ENCODE peak calls at places on chromosomes 4 and X, in five cellular contexts. D is PC-9, F is AG04450, S is lower lobe of right lung, C is cardiac muscle cell. Y is an unnamed sample. For H3K9me3, the result is how much of the 10 kb centered on the place peaks cover.

GRCh38 chr4:103201254-103201653 is 3.1 kb upstream of the CENPE start:
- DNase-seq in F (no peak), D (no peak), S (no peak), C (no peak), Y (no peak)

GRCh38 chrX:133555796-133556458 is 140.6 kb upstream of the GPC4 start:
- DNase-seq in D (no peak), F (no peak), S (no peak), C (no peak), Y (no peak)

GRCh38 chr4:8349664-8350225 is 80.2 kb downstream of the HTRA3 start:
- DNase-seq in D (no peak), F (no peak), S (no peak), C (no peak), Y (no peak)

GRCh38 chr4:168304744-168305459 is 13.7 kb downstream of the DDX60 start:
- DNase-seq in D (peak), F (no peak), S (no peak), C (peak), Y (no peak)

GRCh38 chr4:173571620-173572019 is 41.6 kb upstream of the HAND2 start:
- DNase-seq in F (no peak), C (no peak), S (no peak), D (no peak), Y (no peak)

GRCh38 chr4:4875147-4875546 is 15.7 kb downstream of the MSX1 start:
- DNase-seq in C (no peak), D (no peak), F (no peak), S (no peak), Y (no peak)

GRCh38 chrX:19708683-19709082 is 178.7 kb downstream of the SH3KBP1 start:
- DNase-seq in C (no peak), F (no peak), S (no peak), D (no peak), Y (no peak)

GRCh38 chrX:148380614-148381561 is 119.5 kb upstream of the AFF2 start:
- DNase-seq in S (no peak), D (no peak), F (no peak), C (no peak), Y (no peak)

GRCh38 chrX:40082447-40083119 is 15.2 kb downstream of the BCOR start:
- DNase-seq in C (peak), D (no peak), S (no peak), F (no peak), Y (no peak)

GRCh38 chr4:164412246-164412645 is 341.7 kb upstream of the SMIM31 start:
- DNase-seq in D (no peak), C (no peak), F (no peak), S (no peak), Y (no peak)

GRCh38 chr4:127782275-127783025 is at the start of gene HSPA4L:
- DNase-seq in S (peak), C (no peak), F (no peak), D (peak), Y (peak)

GRCh38 chr4:33061727-33062126 is 2341.6 kb downstream of the PCDH7 start:
- DNase-seq in D (no peak), C (no peak), S (no peak), F (no peak), Y (no peak)

GRCh38 chr4:1008840-1009646 is 2.4 kb upstream of the FGFRL1 start:
- DNase-seq in D (no peak), S (peak), C (no peak), F (no peak), Y (no peak)

GRCh38 chr4:166277406-166277805 is 404.4 kb downstream of the TLL1 start:
- DNase-seq in D (no peak), F (no peak), C (peak), S (no peak), Y (no peak)

GRCh38 chr4:140752669-140753068 is 3.5 kb downstream of the TBC1D9 start:
- DNase-seq in F (no peak), D (no peak), C (no peak), S (no peak), Y (no peak)

GRCh38 chr4:140754918-140755810 is 1.0 kb downstream of the TBC1D9 start:
- DNase-seq in C (no peak), F (no peak), D (no peak), S (no peak), Y (no peak)

GRCh38 chr4:140755811-140756291 is 334 bp downstream of the TBC1D9 start:
- DNase-seq in C (peak), D (no peak), S (peak), F (no peak), Y (peak)

GRCh38 chr4:140757220-140757607 is 1.0 kb upstream of the TBC1D9 start:
- DNase-seq in D (no peak), C (no peak), F (no peak), S (no peak), Y (no peak)

DNA sequence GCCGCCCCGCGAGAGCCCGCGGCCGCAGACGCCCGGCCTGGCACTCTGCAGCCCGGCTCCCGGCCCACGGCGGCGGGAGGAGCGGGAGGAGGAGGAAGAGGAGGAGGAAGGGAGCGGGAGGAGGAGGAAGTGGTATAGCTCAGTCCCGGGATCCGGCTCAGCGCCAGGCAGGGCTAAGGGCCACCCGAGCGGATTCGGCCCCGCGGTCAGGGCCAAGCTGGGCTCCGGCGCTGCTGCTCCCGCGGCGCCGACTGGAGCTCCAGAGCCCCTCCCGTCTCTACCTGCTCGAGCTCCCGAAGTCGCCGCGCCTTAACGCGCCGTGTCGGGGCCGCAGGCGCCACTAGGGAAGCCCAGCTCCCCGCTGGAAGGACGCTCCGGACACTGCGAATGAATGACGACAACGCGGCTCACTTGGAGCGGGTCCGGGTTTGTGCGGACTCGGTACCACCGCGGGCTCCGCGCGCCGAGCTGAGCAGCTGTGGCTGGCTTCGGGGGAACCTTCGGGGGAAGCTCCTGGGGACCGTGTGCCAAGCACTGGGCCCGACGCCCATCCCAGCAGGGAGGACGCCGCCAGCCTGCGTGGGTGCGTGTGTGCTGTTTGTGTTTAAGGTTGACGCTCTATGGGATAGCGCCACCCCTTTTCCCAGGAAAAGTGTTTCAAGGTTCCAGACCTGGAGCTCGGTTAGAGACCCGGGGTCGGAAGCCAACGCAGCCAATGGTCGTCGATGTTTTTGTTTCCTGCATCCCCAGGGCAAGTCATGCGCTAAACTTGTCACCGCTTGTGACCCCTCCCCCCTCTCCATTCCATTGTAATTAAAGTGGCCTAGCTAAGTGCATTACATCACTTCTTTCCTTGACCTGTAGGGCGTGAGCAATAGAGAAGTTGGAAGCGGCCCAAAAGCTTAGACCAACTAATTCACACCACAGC is at the start of gene TBC1D9:
- DNase-seq in F (no peak), D (peak), S (peak), C (peak), Y (peak)
- H3K4me3 ChIP-seq in F (peak), D (peak), S (peak), C (peak), Y (peak)

DNA sequence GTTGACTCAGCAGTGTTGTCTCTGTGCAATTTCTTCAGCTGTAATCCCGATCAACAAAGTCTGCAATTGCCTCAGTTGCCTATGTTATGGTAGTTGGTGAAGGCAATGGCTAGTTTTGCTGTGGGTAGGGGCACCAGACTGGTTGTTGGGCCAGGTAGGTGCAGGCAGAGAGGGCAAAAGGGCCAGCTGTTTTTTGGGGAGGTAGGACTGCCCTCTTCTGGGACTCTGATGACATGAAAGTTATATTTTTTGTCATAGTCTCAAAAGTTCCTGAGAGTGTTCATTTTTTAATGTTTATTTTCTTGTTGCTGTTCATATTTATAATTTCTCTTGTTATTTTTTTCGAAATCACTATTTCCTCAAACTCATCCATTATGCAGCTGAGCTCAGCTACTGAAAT is 25.1 kb downstream of the DCAF12L2 start:
- DNase-seq in C (no peak), S (no peak), F (no peak), D (no peak), Y (no peak)
- TF ChIP-seq CTCF in C (no peak), S (no peak), F (no peak), D (no peak), Y (no peak)

GRCh38 chr4:106079616-106080015 is 184.3 kb downstream of the NPNT start:
- DNase-seq in S (no peak), C (no peak), F (no peak), D (no peak), Y (no peak)

GRCh38 chr4:106083065-106083464 is 187.8 kb downstream of the NPNT start:
- DNase-seq in F (no peak), D (no peak), C (no peak), S (no peak), Y (no peak)

GRCh38 chr4:106080376-106080775 is 185.1 kb downstream of the NPNT start:
- DNase-seq in C (peak), D (no peak), S (no peak), F (no peak), Y (no peak)
- H3K9me3 ChIP-seq in C (under half), D (under half), S (under half), F (under half), Y (under half)

DNA sequence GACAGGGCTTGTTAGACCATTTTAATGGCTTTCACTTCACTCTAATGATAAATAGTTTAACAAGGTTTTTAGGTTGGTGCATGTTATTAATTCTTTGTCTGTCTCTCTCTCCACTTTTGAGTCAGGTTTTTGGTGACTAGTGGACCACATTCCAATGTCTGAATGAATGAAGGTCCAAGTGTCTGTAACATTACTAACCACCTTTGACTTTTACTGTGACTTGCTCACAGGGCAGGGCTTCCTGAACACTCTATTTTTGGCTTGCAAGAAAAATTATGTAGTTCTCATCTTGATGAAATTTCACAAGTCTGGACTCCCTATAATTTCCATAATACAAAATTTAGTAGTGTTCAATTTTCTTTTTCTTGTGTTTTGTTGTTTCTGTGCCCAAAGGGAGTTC is 78.9 kb upstream of the BMPR1B start:
- DNase-seq in S (no peak), C (no peak), F (no peak), D (no peak), Y (no peak)
- H3K4me3 ChIP-seq in S (no peak), C (no peak), F (no peak), D (no peak), Y (no peak)

DNA sequence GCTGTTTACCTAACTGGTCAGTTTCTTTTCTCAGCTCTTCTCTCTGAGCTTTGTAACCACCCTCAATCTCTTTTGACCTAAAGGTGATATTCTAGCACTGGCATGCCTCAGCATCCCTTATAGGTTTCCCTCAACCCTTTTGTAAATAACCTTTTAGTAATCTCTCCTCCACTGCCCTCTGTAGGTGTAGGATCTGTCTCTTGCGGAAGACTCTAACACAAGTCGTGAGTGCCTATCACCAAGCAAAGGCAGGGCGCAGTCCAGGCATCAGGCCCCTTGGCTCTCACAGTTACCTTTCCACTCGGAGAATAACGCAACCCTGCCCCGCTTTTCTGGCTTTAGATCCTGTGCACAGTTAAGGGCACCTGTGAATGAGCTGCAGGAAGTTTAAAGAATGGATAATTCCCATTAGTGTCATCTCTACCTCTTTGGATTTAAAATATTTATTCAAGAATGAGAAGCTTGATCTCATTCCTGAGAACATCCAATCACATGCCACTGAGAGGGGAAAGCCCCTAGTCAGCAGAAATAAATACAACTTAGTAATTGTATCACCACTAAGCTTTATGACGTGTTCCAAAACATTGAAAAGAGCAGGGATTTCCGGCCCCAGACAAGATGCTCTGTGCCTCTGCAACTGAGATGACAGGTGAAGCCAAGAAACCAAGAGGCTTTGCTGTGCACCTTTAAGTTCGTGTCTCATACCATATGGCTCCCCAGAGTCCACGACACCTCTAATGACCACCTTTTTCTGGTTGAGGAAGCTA is 58.8 kb downstream of the SPINK2 start:
- DNase-seq in C (no peak), F (no peak), D (no peak), S (no peak), Y (no peak)
- TF ChIP-seq CTCF in C (no peak), F (no peak), D (no peak), S (no peak), Y (no peak)

DNA sequence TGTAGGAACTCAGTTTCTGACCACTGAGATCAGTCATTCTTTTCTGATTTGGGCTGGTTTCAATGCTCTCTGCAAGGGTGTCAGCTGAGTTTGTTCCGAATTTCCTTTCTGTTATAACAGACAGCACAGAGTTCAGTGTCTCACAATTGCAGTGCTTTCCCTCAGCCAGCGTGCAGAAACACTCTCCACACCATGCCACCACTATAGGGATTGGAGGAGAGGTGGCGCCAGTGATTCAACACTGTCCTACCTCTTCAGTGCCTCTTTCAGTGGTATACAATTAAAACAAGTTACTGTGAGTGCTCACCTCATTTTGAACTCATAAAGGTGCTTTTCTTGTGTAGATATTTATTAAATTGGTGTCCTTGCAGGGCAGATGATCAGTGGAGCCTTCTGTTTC is 413.2 kb upstream of the CXorf51B start:
- DNase-seq in F (no peak), C (no peak), S (no peak), D (no peak), Y (no peak)
- H3K9me3 ChIP-seq in F (under half), C (under half), S (under half), D (under half), Y (under half)

Y was measured in breast epithelium.